ENCODE peak calls at places on chromosomes 16 and 17, in five cellular contexts. L is tibial nerve; T is ovary; Z is testis; J is CD8-positive, alpha-beta T cell. D is an unnamed sample.

GRCh38 chr17:17467021-17467420 is 9.8 kb upstream of the MED9 start:
- DNase-seq in L (no peak), T (no peak), J (no peak), Z (no peak), D (no peak)

GRCh38 chr17:54029196-54029595 is 206.5 kb downstream of the KIF2B start:
- DNase-seq in J (no peak), Z (no peak), L (no peak), T (no peak), D (no peak)

GRCh38 chr17:43768382-43768781 is 9.8 kb upstream of the SOST start:
- DNase-seq in Z (peak; percentile 57), J (no peak), L (peak; percentile 49), T (no peak), D (peak; percentile 9)

GRCh38 chr16:9965079-9965478 is 217.1 kb downstream of the GRIN2A start:
- DNase-seq in L (no peak), Z (no peak), J (no peak), T (no peak), D (no peak)

GRCh38 chr16:68790130-68790761 is 53.1 kb upstream of the TANGO6 start:
- DNase-seq in J (no peak), T (no peak), Z (no peak), L (peak; percentile 43), D (peak; percentile 57)

GRCh38 chr17:43536236-43537088 is 9.7 kb downstream of the ETV4 start:
- DNase-seq in Z (no peak), T (no peak), L (no peak), J (no peak), D (no peak)

GRCh38 chr17:75896360-75897075 is at the start of gene TRIM65:
- DNase-seq in J (peak; percentile 78), T (peak; percentile 86), L (peak; percentile 67), Z (peak; percentile 81), D (peak; percentile 87)

GRCh38 chr16:80174416-80174815 is 366.4 kb upstream of the DYNLRB2 start:
- DNase-seq in Z (no peak), L (no peak), J (no peak), T (no peak), D (no peak)

GRCh38 chr16:17423195-17423594 is 47.6 kb downstream of the XYLT1 start:
- DNase-seq in L (no peak), T (no peak), J (no peak), Z (no peak), D (no peak)

GRCh38 chr17:4249452-4250029 is 14.2 kb downstream of the ANKFY1 start:
- DNase-seq in J (no peak), T (no peak), L (no peak), Z (no peak), D (no peak)

GRCh38 chr17:7606280-7606679 is 8.4 kb downstream of the FXR2 start:
- DNase-seq in Z (no peak), J (no peak), L (no peak), T (no peak), D (no peak)

GRCh38 chr16:27446721-27447120 is 44.7 kb downstream of the IL21R start:
- DNase-seq in J (peak; percentile 86), L (no peak), T (no peak), Z (no peak), D (no peak)

GRCh38 chr17:47239663-47240374 is 13.8 kb upstream of the ITGB3 start:
- DNase-seq in J (no peak), Z (peak; percentile 86), L (peak; percentile 89), T (peak; percentile 58), D (peak; percentile 85)

GRCh38 chr17:80749611-80750010 is 205.0 kb downstream of the RPTOR start:
- DNase-seq in J (no peak), Z (no peak), L (no peak), T (no peak), D (no peak)

GRCh38 chr17:80743181-80743771 is 198.6 kb downstream of the RPTOR start:
- DNase-seq in Z (no peak), L (no peak), J (peak; percentile 63), T (no peak), D (peak; percentile 70)

GRCh38 chr17:80747469-80747868 is 202.8 kb downstream of the RPTOR start:
- DNase-seq in J (no peak), L (no peak), Z (no peak), T (no peak), D (no peak)

GRCh38 chr17:80742581-80743180 is 198.0 kb downstream of the RPTOR start:
- DNase-seq in J (no peak), Z (no peak), T (no peak), L (no peak), D (no peak)

DNA sequence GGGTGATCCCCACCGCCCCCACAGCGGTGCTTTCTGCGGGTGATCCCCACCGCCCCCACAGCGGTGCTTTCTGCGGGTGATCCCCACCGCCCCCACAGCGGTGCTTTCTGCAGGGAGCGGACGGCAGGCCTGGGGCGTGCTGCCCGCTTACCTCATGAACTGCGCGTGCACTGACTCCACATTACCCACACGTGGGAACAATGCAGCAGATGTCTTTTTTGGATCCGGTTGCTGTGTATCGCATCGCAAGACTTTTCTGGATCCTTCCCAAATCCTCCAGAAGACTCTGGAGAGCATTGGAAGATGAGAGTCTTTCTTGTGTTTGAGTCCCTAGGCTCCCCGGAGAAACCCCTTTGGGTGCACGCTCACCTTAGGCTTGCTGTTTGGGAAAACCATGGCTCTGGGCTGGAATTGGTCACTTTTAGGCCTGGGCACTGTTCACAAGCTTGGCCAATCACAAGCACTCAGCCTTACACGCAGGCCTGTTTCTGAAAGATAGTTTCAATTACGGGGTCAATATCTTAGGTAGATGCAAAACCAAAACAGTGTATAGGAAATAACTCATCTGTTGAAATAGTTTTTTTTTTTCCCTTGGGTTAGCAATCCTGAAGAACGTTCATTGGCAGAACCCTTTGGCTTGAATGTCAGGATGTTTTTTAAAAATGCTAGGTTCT is 201.8 kb downstream of the RPTOR start:
- DNase-seq in Z (no peak), T (no peak), L (no peak), J (no peak), D (no peak)
- H3K27ac ChIP-seq in Z (no peak overlapping the region), T (no peak overlapping the region), L (no peak overlapping the region), J (no peak overlapping the region), D (no peak overlapping the region)

DNA sequence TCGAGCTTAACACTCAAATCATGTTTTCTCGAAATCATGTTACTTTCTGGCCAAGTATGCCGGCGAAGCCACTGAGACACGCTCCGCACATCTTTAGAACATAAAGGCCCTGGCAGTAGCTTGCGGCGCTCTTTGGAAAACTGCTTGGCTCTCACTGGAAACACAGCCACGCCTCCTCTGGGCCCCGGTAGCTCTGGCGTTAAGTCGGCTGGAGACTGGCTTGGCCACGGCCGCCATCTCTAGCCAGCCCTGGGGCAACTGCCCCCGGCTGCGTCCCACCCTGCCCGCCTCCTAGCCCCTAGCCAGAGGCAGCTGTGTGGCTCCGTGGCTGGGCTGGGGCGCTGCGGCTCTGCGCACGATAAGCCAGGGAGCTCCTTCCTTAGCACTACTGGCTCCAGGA is 9.2 kb upstream of the BAIAP2 start:
- DNase-seq in Z (no peak), J (no peak), T (no peak), L (no peak), D (no peak)
- TF ChIP-seq CTCF in Z (no peak), J (no peak), T (no peak), L (no peak), D (no peak)

GRCh38 chr17:35046245-35046644 is 17.3 kb downstream of the RFFL start:
- DNase-seq in T (no peak), Z (no peak), L (no peak), J (no peak), D (no peak)
- H3K27ac ChIP-seq in T (no peak overlapping the region), Z (no peak overlapping the region), L (peak overlapping the region; percentile 2), J (peak overlapping the region; percentile 39), D (no peak overlapping the region)

DNA sequence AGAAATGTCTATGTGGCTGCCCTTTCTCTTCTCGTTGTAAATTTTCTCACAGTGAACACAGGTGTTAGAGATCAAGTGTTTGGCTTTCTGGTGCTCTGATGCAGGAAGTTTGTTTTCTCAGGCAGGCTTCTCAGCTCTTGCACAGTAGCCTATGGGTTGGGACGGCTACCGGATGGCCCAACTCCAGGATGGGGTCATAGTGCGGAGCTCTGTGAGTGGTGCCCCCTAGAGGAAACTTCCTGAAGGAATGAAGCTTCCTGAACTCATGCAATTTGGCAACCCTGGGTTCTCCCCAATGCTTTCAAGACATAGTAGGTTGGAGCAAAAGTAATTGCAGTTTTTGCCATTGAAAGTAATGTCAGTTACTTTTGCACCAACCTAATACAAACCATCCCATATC is 407.5 kb upstream of the HSBP1 start:
- DNase-seq in J (no peak), Z (no peak), L (no peak), T (no peak), D (peak; percentile 65)
- TF ChIP-seq CTCF in J (no peak), Z (no peak), L (no peak), T (no peak), D (no peak)

DNA sequence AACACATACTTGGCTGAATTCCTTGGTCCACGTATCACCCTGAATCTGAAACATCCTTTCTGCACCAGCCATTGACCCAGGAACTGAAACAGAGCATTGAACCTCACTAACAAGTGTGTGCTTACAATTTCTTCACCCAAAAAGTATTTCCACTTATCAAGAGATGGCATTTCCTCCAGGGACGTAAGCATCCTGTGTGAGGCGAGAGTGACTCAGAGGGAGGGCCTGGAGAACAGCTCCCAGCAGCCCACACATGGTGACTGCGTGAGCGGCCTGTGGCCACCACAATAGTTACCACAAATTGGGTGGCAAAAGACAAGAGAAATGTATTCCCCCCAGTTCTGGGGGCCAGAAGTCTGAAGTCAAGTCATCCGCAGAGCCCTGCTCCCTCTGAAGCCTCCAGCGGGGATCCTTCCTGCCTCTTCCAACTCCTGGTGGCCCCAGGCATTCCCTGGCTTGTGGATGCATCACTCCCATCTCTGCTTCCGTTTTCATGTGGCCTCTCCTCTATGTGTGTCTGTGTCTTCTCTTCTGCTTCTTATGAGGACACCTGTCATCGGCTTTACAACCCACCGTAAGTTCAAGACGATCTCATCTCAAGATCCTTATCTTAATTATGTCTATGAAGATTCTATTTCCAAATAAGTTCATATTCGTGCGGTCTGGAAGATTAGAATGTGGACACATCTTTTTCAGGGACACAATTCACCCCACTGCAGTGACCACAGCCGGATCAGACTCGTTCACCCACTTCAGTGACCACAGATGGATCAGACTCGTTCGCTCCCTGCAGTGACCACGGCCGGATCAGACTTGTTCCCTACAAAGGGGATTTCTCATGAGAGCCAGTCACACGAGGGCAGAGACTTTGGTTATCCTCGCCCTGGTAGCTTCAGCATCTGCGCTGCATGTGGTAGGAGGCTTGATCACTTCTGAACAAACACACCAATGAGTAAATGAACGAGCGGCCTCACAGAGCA is 122.6 kb upstream of the FOXF1 start:
- DNase-seq in Z (no peak), T (no peak), L (no peak), J (no peak), D (no peak)
- H3K27ac ChIP-seq in Z (no peak overlapping the region), T (no peak overlapping the region), L (no peak overlapping the region), J (no peak overlapping the region), D (no peak overlapping the region)

DNA sequence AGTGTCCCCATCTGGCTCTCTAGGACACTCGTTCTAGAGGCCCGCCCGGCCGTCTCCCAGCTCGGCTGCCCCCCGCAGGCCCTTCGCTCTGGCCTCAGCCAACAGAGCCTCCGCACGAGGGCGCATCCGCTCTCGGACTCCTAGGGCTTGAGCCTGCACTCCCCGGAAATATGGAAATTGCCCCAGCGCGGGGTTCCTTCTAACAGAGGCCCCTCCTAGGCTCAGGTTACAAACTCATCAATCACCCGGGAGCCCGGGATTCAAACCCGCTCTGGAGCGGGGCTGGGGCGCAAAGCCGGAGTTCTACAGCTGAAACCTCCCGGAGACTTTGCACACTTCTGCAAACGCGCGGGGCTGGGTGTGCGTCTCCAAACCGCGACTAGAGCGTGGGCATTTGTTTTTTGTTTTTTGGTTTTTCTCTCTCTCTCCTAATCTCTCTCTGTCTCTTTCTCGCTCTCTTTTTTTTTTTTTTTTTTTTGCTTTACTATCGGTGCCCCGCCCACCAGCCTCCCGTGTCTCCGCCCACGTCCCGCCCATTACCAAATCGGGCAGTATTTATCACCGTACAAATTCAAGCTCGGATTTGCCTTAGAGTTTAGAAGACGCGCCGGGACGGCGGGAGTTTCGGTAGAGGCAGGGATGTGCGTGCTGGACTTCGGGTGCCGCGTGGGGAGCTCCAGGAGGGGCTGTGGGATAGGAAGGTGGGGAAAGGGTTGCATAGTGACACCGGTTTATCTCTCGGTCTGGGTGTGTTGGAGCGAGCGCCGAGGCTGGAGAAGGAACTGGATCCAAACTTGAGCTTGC is 2.4 kb upstream of the FOXL1 start:
- DNase-seq in L (peak; percentile 90), Z (peak; percentile 82), J (no peak), T (no peak), D (peak; percentile 27)
- TF ChIP-seq CTCF in L (peak; percentile 56), Z (no peak), J (no peak), T (no peak), D (no peak)

D was measured in thyroid gland.